ENCODE peak calls at places on chromosomes 12 and 14, in four cellular contexts. B is neuronal stem cell, C is GM23248, E is K562. J is an unnamed sample.

GRCh38 chr12:101186291-101186690 is 23.7 kb downstream of the SLC5A8 start:
- DNase-seq in C (no peak), E (no peak), B (no peak), J (no peak)

GRCh38 chr12:48681416-48681737 is 661 bp downstream of the KANSL2 start:
- DNase-seq in C (peak; percentile 59), B (no peak), E (peak; percentile 22), J (no peak)

GRCh38 chr14:22556021-22556989 is 32.7 kb downstream of the DAD1 start:
- DNase-seq in C (peak; percentile 61), E (peak; percentile 58), B (no peak), J (peak; percentile 87)

GRCh38 chr14:32010561-32011188 is 66.4 kb upstream of the ARHGAP5 start:
- DNase-seq in B (no peak), E (peak; percentile 39), C (peak; percentile 81), J (peak; percentile 84)

GRCh38 chr14:65255029-65255545 is 152.8 kb upstream of the MAX start:
- DNase-seq in B (no peak), C (peak; percentile 85), E (no peak), J (peak; percentile 63)

GRCh38 chr12:123076604-123077297 is 74.1 kb downstream of the PITPNM2 start:
- DNase-seq in B (no peak), C (peak; percentile 30), E (no peak), J (no peak)

GRCh38 chr12:10374624-10375018 is 15.2 kb downstream of the KLRK1 start:
- DNase-seq in B (no peak), E (no peak), C (no peak), J (no peak)

GRCh38 chr14:104376202-104377140 is 203.1 kb upstream of the C14orf180 start:
- DNase-seq in C (no peak), B (no peak), E (no peak), J (no peak)

GRCh38 chr12:105954891-105955607 is 183.7 kb downstream of the NUAK1 start:
- DNase-seq in E (peak; percentile 16), B (no peak), C (peak; percentile 48), J (peak; percentile 44)

GRCh38 chr14:96861568-96862310 is 64.6 kb downstream of the VRK1 start:
- DNase-seq in B (no peak), E (peak; percentile 19), C (no peak), J (no peak)

GRCh38 chr14:42671636-42672035 is 1065.0 kb downstream of the LRFN5 start:
- DNase-seq in C (no peak), E (no peak), B (no peak), J (peak; percentile 8)

GRCh38 chr12:13164271-13164670 is 32.3 kb upstream of the EMP1 start:
- DNase-seq in C (no peak), E (no peak), B (no peak), J (no peak)

DNA sequence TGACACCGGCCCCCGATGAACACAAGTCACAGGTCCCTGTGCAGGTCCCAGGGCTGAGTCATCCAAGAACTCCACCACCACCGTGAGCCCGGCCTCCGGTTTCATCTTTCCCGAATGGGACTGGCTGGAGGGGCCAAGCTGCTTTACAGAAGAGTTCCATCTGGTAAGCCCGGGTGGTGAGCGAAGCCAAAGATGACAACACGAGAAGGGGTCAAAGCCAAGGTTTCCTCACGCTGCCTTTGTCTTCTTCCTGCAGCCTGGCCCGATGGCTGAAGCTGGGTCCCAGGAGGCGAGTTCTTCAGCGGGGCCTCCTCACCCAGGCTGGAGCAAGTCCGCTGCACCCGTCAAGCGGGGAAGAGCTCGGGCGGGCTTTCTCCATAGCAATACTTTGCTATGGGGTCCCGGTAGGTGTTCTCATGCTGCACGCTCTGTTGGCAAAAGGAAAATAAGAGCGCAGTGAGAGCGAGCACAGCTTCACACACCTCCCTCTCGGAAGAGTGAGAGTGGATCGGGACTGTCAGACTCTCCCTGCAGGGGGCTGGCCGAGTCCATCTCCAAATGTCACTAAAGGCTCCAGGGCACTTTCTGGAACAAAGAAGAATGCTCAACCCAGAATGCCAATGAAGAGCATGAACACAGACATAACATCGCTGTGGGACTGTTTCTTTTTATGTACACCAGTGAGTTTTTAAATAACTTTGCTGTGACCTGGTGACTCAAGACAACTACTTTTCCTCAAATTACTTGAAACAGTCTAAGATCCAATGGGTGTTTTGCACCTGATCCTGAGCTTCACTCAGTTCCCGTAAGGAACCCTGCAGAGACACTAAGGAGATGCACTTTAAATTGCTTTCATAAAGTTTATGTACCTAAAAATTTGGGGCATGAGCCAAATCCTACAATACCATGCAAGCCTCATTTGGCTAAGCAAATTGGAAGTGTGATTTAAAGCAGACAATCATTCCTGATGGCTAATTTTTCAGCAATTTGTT is 20.1 kb downstream of the SPRING1 start:
- DNase-seq in B (no peak), E (no peak), C (peak; percentile 74), J (no peak)
- H2AFZ ChIP-seq in B (peak overlapping the region; percentile 61), E (no peak overlapping the region), C (peak overlapping the region; percentile 60), J (no peak overlapping the region)

DNA sequence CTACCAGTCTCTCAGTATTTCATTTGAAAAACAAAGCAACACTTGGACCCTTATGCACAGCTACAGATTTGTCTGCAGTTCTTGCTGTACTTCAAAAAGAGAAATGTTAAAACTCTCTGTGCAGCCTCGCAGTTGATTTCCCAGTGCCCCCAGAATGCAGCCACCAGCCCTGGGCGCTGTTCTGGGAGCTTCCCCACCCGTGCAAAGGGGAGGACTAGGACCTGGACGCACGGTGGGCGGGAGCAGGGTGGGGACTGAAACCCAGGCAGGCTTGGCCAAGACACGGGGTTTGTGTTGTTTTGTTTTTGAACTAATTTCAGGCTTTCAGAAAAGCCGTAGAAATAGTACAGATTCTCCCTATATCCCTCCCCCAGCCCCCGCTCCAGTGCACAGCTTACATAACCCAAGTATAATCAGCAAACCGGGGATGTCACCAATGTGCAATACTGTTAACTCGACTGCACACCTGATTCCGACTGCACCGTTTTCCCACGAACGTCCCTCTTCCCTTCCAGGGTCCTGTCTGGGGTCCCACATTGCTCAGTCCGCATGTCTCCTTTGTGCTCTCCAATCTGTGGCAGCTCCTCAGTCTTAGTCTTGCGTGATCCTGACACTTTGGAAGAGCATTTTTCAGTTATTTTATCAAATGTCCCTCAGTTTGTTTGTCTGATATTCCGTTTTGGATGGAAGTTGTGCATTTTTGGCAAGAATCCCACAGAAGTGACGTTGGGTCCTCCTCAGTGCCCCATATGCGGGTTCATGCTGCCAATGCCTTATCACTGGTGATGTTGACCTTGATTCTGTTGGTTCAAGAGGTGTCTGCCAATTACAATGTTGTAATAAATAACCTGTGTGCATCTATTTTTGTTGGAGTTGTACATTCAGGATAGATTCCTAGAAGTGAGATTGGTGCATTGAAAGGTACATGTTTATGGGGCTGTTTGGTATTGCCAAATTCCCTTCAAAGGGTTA is 95.9 kb downstream of the SETD3 start:
- DNase-seq in B (no peak), E (no peak), C (no peak), J (no peak)
- H2AFZ ChIP-seq in B (peak overlapping the region; percentile 85), E (no peak overlapping the region), C (no peak overlapping the region), J (no peak overlapping the region)

GRCh38 chr12:76916170-76916540 is 37.3 kb upstream of the CSRP2 start:
- DNase-seq in C (no peak), B (no peak), E (no peak), J (peak; percentile 50)
- H2AFZ ChIP-seq in C (peak overlapping the region; percentile 31), B (no peak overlapping the region), E (no peak overlapping the region), J (no peak overlapping the region)

GRCh38 chr12:131223171-131223761 is 269.6 kb downstream of the ADGRD1 start:
- DNase-seq in C (no peak), B (no peak), E (no peak), J (no peak)

GRCh38 chr12:131221946-131222249 is 268.2 kb downstream of the ADGRD1 start:
- DNase-seq in E (no peak), C (no peak), B (no peak), J (no peak)

GRCh38 chr12:131223791-131224567 is 270.3 kb downstream of the ADGRD1 start:
- DNase-seq in B (no peak), C (no peak), E (peak; percentile 97), J (no peak)

GRCh38 chr12:131221061-131221945 is 267.6 kb downstream of the ADGRD1 start:
- DNase-seq in E (no peak), C (no peak), B (no peak), J (no peak)

GRCh38 chr12:131222271-131223139 is 268.8 kb downstream of the ADGRD1 start:
- DNase-seq in C (no peak), E (no peak), B (peak; percentile 37), J (no peak)
- H2AFZ ChIP-seq in C (no peak overlapping the region), E (no peak overlapping the region), B (peak overlapping the region; percentile 81), J (no peak overlapping the region)

GRCh38 chr14:100239840-100240724 is 1.1 kb downstream of the YY1 start:
- DNase-seq in E (peak; percentile 63), B (peak; percentile 84), C (peak; percentile 98), J (peak; percentile 97)

GRCh38 chr14:100238419-100239199 is at the start of gene YY1:
- DNase-seq in B (peak; percentile 98), C (peak; percentile 100), E (peak; percentile 86), J (peak; percentile 97)

GRCh38 chr14:100239200-100239839 is 376 bp downstream of the YY1 start:
- DNase-seq in B (no peak), C (peak; percentile 38), E (peak; percentile 14), J (no peak)

GRCh38 chr14:100236873-100237272 is 2.1 kb upstream of the YY1 start:
- DNase-seq in C (no peak), B (no peak), E (no peak), J (no peak)

DNA sequence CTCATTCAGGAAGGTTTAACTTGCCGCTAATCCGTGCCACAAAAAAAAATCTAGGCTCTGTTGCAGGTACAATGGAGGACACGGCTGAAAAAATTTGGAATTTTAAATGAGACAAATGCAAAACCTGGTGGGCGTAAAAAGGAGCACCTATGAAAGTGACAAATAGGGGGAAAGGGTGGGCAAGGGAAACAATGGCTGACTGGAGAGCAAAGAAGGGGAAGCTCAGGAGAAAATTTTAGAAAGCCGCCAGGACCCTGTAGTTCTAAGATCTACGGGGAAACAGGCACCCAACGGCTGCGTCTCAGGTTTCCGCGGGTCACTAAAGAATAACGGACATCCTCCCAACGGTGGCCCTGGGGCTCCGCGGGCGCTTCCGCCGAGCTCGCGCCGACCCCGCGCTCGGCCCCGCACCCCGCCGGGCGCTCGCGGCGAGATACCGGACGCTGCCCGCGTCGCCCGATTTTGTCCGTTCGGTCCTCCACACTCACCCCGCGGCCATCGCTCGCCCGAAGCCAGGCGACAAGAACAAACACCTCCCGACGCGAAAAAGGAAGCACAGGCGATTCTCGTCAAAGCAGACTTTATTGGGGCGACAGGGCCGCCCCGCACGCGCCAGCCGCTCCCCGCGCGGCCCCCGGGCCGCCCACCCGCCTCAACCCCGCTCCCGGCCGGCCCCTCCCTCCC is 1.1 kb upstream of the YY1 start:
- DNase-seq in C (peak; percentile 67), E (no peak), B (peak; percentile 41), J (peak; percentile 38)
- H2AFZ ChIP-seq in C (peak overlapping the region; percentile 47), E (no peak overlapping the region), B (peak overlapping the region; percentile 79), J (peak overlapping the region; percentile 87)

GRCh38 chr14:73591690-73592448 is at the start of gene ACOT4:
- DNase-seq in C (peak; percentile 46), E (no peak), B (no peak), J (peak; percentile 23)
- H2AFZ ChIP-seq in C (peak within 1 kb of the TSS; percentile 83), E (no peak within 1 kb of the TSS), B (no peak within 1 kb of the TSS), J (no peak within 1 kb of the TSS)